ENCODE peak calls at places on chromosome 9, in seven cellular contexts. O, J, R, B, E, H and K are unnamed samples.

GRCh38 chr9:133524679-133525228 is at the start of gene MYMK:
- DNase-seq in O (no peak), J (no peak), R (no peak), B (no peak), E (no peak), H (no peak), K (no peak)

GRCh38 chr9:12963537-12963936 is 188.7 kb downstream of the LURAP1L start:
- DNase-seq in O (no peak), J (no peak), R (no peak), B (no peak), E (no peak), H (no peak), K (no peak)

GRCh38 chr9:23375511-23375910 is 450.5 kb downstream of the ELAVL2 start:
- DNase-seq in O (no peak), J (no peak), R (no peak), B (no peak), E (no peak), H (no peak), K (no peak)

GRCh38 chr9:89427621-89428221 is 70.2 kb downstream of the SEMA4D start:
- DNase-seq in O (no peak), J (no peak), R (no peak), B (no peak), E (no peak), H (no peak), K (no peak)

GRCh38 chr9:84393266-84393905 is 52.8 kb upstream of the SLC28A3 start:
- DNase-seq in O (no peak), J (no peak), R (no peak), B (no peak), E (no peak), H (no peak), K (no peak)

GRCh38 chr9:99852617-99853016 is 30.9 kb downstream of the NR4A3 start:
- DNase-seq in O (no peak), J (no peak), R (no peak), B (no peak), E (no peak), H (no peak), K (no peak)

GRCh38 chr9:93246111-93246510 is 62.2 kb downstream of the WNK2 start:
- DNase-seq in O (no peak), J (no peak), R (no peak), B (no peak), E (no peak), H (no peak), K (no peak)

GRCh38 chr9:34634551-34634945 is 3.0 kb downstream of the SIGMAR1 start:
- DNase-seq in O (no peak), J (no peak), R (no peak), B (no peak), E (no peak), H (no peak), K (no peak)

GRCh38 chr9:112380102-112380581 is at the start of gene HSDL2:
- DNase-seq in O (peak), J (peak), R (no peak), B (peak), E (no peak), H (no peak), K (no peak)

GRCh38 chr9:16341176-16341575 is 529.3 kb downstream of the BNC2 start:
- DNase-seq in O (no peak), J (no peak), R (no peak), B (no peak), E (no peak), H (no peak), K (no peak)

GRCh38 chr9:138076650-138077009 is 199.0 kb downstream of the CACNA1B start:
- DNase-seq in O (no peak), J (no peak), R (no peak), B (no peak), E (no peak), H (no peak), K (no peak)

GRCh38 chr9:135039916-135040645 is 47.4 kb upstream of the OLFM1 start:
- DNase-seq in O (no peak), J (no peak), R (no peak), B (no peak), E (no peak), H (no peak), K (no peak)